ENCODE peak calls at places on chromosomes 16 and 17, in eight cellular contexts. G, L, N, F, V, Z, U and I are unnamed samples.
A peak's percentile ranks its signal among the peaks of the same experiment; 100 is the strongest.

GRCh38 chr17:50603340-50603739 is 31.3 kb upstream of the ABCC3 start:
- DNase-seq in U (no peak), L (no peak), N (no peak), G (no peak), Z (peak; percentile 62), V (peak; percentile 37), F (no peak), I (no peak)

GRCh38 chr16:23691483-23692189 is 12.9 kb downstream of the PLK1 start:
- DNase-seq in G (no peak), N (no peak), F (no peak), Z (no peak), U (no peak), V (peak; percentile 25), L (no peak), I (no peak)

GRCh38 chr16:65521685-65522338 is 399.9 kb upstream of the CDH11 start:
- DNase-seq in V (no peak), G (no peak), Z (no peak), F (no peak), L (no peak), N (no peak), U (no peak), I (no peak)

GRCh38 chr16:48203974-48204824 is 39.9 kb upstream of the LONP2 start:
- DNase-seq in G (no peak), Z (no peak), V (peak; percentile 44), L (no peak), F (no peak), N (no peak), U (peak; percentile 58), I (no peak)

GRCh38 chr17:44109312-44109630 is 14.2 kb downstream of the HDAC5 start:
- DNase-seq in L (no peak), G (no peak), F (no peak), N (no peak), Z (no peak), V (no peak), U (no peak), I (no peak)

GRCh38 chr17:60676758-60677307 is 818 bp upstream of the BCAS3 start:
- DNase-seq in G (no peak), V (no peak), Z (no peak), N (no peak), F (no peak), L (no peak), U (no peak), I (no peak)

GRCh38 chr16:78324649-78325274 is 225.3 kb downstream of the WWOX start:
- DNase-seq in V (no peak), N (no peak), U (no peak), F (no peak), G (no peak), Z (peak; percentile 2), L (no peak), I (no peak)

GRCh38 chr16:67847064-67847861 is at the start of gene CENPT:
- DNase-seq in L (no peak), F (peak; percentile 77), G (no peak), V (peak; percentile 66), Z (peak; percentile 83), N (peak; percentile 72), U (peak; percentile 60), I (peak; percentile 88)

GRCh38 chr16:77307764-77308561 is 108.8 kb downstream of the SYCE1L start:
- DNase-seq in F (no peak), N (no peak), G (no peak), V (peak; percentile 73), L (no peak), Z (no peak), U (no peak), I (no peak)

GRCh38 chr17:81939218-81939617 is 2.1 kb upstream of the PYCR1 start:
- DNase-seq in G (no peak), V (no peak), U (no peak), L (no peak), N (no peak), Z (no peak), F (no peak), I (no peak)

GRCh38 chr17:81939881-81940385 is 2.8 kb upstream of the PYCR1 start:
- DNase-seq in L (no peak), G (peak; percentile 64), U (no peak), F (no peak), Z (no peak), V (no peak), N (peak; percentile 62), I (no peak)

GRCh38 chr17:81940538-81941483 is 3.7 kb upstream of the PYCR1 start:
- DNase-seq in F (no peak), L (no peak), U (no peak), V (no peak), Z (no peak), G (no peak), N (no peak), I (no peak)

GRCh38 chr17:81942167-81942553 is 4.9 kb downstream of the MYADML2 start:
- DNase-seq in L (no peak), U (no peak), F (no peak), G (no peak), V (no peak), N (no peak), Z (no peak), I (no peak)

DNA sequence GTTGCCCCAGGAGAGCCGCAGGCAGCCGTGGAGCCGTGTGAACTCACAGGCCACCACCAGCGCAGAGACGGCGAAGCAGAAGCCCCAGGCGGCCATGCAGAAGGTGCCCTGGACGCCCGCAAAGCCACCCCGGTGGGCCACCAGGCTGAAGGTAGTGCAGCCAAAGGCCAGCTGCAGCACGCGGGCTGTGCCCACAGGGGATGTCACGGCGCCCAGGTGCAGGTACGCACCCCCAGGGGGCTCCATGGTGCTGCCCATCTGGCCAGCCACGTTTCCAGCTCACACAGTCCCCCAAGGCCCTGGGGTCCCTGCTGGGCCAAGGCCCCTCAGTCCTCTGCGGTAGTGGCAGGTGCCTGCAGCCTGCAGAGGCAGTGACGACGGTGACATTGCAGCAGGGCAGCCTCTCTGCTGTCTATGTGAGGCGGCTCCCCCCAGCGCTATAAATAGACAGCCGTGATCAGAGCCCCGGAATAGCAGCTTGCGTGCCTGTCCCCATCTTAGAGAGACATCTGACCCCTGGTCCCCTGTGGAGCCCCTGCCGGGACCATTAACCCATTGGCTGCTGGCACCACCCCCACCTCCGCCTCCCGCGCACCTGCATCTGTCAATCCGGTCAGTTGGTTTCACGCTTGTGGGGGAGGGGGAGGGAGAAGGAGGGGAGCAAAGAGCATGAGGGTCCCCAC is 4.5 kb upstream of the PYCR1 start:
- DNase-seq in V (no peak), Z (no peak), L (no peak), F (no peak), G (no peak), U (no peak), N (no peak), I (no peak)
- TF ChIP-seq POLR2A in V (no peak), Z (no peak), L (no peak), F (no peak), G (no peak), U (no peak), N (no peak), I (no peak)

DNA sequence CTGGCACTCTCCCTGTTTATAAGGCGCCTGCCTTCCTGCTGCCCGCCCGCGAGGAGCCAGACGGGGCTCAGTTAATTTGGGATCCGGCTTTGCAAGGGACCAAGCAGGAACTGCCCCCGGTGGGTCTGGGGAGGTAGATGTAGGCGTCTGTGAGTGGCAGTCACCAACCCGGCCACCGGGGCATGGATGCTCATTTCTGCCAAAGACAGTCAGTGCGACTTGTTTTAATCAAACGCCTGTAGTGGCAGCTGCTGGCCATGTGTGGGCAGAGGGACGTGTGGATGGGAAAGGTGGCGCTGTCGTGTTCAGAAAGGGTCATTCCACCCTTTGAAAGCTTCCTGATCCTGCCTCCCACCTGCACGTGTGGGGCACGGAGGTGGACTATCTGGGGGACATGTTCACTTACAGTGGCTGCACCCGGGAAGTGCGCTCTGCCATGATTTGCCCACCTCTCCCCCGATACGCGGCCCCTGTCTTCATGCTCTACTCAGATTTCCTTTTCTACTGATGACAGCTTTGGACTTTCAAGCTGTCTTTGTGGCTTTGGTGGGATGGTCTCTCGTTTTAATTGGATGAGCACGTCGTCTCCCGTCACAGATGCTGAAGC is 60.3 kb upstream of the CIBAR2 start:
- DNase-seq in U (peak; percentile 71), F (no peak), Z (peak; percentile 53), G (no peak), L (no peak), N (no peak), V (peak; percentile 62), I (no peak)
- H3K4me3 ChIP-seq in U (peak overlapping the region; percentile 21), F (peak overlapping the region; percentile 16), Z (peak overlapping the region; percentile 45), G (peak overlapping the region; percentile 22), L (peak overlapping the region; percentile 21), N (peak overlapping the region; percentile 56), V (no peak overlapping the region), I (no peak overlapping the region)

GRCh38 chr16:2459647-2460390 is at the start of gene TEDC2:
- DNase-seq in L (no peak), Z (peak; percentile 99), G (peak; percentile 94), V (peak; percentile 92), F (peak; percentile 97), U (peak; percentile 98), N (peak; percentile 98), I (peak; percentile 99)
- TF ChIP-seq POLR2A in L (no peak), Z (peak; percentile 67), G (no peak), V (peak; percentile 22), F (peak; percentile 46), U (no peak), N (no peak), I (no peak)

GRCh38 chr16:80938928-80939260 is 67.8 kb downstream of the CMC2 start:
- DNase-seq in F (no peak), Z (no peak), U (no peak), L (no peak), N (no peak), G (no peak), V (no peak), I (no peak)

GRCh38 chr16:80935691-80936090 is 71.0 kb downstream of the CMC2 start:
- DNase-seq in F (no peak), G (no peak), N (no peak), V (no peak), Z (no peak), L (no peak), U (no peak), I (no peak)

GRCh38 chr16:80936410-80936809 is 70.3 kb downstream of the CMC2 start:
- DNase-seq in V (no peak), F (no peak), G (no peak), L (no peak), N (no peak), U (no peak), Z (no peak), I (no peak)

GRCh38 chr16:80940069-80940856 is 66.4 kb downstream of the CMC2 start:
- DNase-seq in Z (no peak), U (no peak), V (no peak), G (no peak), F (no peak), L (no peak), N (no peak), I (no peak)

DNA sequence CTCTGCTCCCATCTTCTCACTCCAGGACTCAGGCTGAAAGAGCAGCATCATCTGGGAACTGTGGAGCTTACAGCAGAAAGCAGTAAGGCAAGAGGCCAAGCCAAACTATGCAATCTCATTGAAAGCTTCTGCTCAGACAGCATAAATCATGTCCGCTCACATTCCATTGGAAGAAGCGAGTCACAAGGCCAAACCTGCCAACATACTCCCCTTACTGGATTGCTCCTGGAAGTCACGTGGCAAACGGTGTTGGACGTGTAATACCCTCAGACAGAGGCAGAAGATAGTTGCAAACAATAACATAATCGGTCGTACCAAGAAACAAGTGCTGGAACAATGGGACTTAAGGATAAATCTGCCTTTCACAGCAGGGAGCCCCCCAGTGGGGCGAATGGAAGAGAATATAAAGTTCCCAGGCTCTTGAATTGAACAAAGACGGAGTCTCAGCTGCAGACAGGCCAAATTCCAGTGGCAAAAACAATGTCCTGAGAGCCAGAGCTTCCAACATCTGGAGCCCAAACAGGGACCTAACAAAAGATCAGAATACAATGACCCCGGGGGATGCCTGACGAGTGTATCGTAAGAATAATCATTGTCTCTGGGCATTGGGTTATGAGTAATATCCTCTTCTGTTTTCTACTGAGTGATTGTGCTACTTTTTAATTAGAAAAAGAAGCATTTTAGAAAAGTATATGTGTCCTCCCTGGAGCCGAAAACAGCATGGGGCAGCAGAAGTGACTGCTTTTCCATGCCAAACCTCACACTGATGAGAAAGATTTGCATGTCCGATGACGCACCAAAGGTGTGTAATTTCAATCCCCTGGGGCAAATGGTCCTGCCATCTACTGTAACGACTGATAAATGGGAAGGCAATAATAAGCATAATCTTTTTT is 68.4 kb downstream of the CMC2 start:
- DNase-seq in Z (no peak), N (no peak), U (no peak), G (peak; percentile 77), F (no peak), V (peak; percentile 50), L (no peak), I (no peak)
- H3K4me3 ChIP-seq in Z (no peak overlapping the region), N (no peak overlapping the region), U (no peak overlapping the region), G (no peak overlapping the region), F (no peak overlapping the region), V (no peak overlapping the region), L (no peak overlapping the region), I (no peak overlapping the region)